ENCODE peak calls at places on chromosomes 16 and 17, in six cellular contexts. H is fibroblast of mammary gland, X is fibroblast of pulmonary artery, Z is dorsolateral prefrontal cortex, O is RWPE1, A is HFFc6. E is an unnamed sample.

GRCh38 chr17:17868637-17869522 is 32.1 kb upstream of the SREBF1 start:
- DNase-seq in H (peak; percentile 40), X (peak; percentile 87), Z (no peak), O (no peak), A (no peak), E (peak; percentile 64)

GRCh38 chr17:80957461-80957941 is 34.1 kb upstream of the CHMP6 start:
- DNase-seq in H (no peak), X (no peak), Z (peak; percentile 19), O (no peak), A (no peak), E (no peak)

GRCh38 chr17:46191332-46192210 is 1.7 kb downstream of the KANSL1 start:
- DNase-seq in H (no peak), X (peak; percentile 41), Z (no peak), O (peak; percentile 73), A (peak; percentile 11), E (peak; percentile 59)

GRCh38 chr17:64783556-64784352 is 121.6 kb upstream of the SMURF2 start:
- DNase-seq in H (no peak), X (no peak), Z (no peak), O (no peak), A (no peak), E (no peak)

GRCh38 chr17:9645858-9646555 is 690 bp downstream of the USP43 start:
- DNase-seq in H (peak; percentile 6), X (no peak), Z (no peak), O (peak; percentile 50), A (no peak), E (no peak)

GRCh38 chr17:18968945-18969887 is 17.3 kb downstream of the SLC5A10 start:
- DNase-seq in H (peak; percentile 34), X (no peak), Z (no peak), O (peak; percentile 73), A (no peak), E (no peak)

GRCh38 chr17:77638229-77638628 is 320.3 kb upstream of the TNRC6C start:
- DNase-seq in H (no peak), X (no peak), Z (no peak), O (no peak), A (no peak), E (no peak)

GRCh38 chr16:10242916-10243315 is 60.7 kb upstream of the GRIN2A start:
- DNase-seq in H (no peak), X (no peak), Z (no peak), O (no peak), A (no peak), E (no peak)

GRCh38 chr16:72537684-72538083 is 365.7 kb upstream of the PMFBP1 start:
- DNase-seq in H (peak; percentile 50), X (peak; percentile 55), Z (no peak), O (peak; percentile 28), A (peak; percentile 40), E (peak; percentile 17)

GRCh38 chr16:69479806-69480205 is 55.4 kb downstream of the CYB5B start:
- DNase-seq in H (no peak), X (no peak), Z (no peak), O (no peak), A (no peak), E (no peak)

GRCh38 chr17:29840884-29841283 is 89.1 kb downstream of the SSH2 start:
- DNase-seq in H (peak; percentile 51), X (peak; percentile 31), Z (no peak), O (no peak), A (peak; percentile 50), E (no peak)

GRCh38 chr17:49557204-49558024 is 18.3 kb upstream of the NXPH3 start:
- DNase-seq in H (peak; percentile 57), X (peak; percentile 71), Z (no peak), O (no peak), A (peak; percentile 20), E (peak; percentile 81)

GRCh38 chr16:55605756-55606155 is 39.3 kb downstream of the CAPNS2 start:
- DNase-seq in H (no peak), X (no peak), Z (no peak), O (no peak), A (no peak), E (peak; percentile 29)

GRCh38 chr17:74369221-74369620 is 1.9 kb downstream of the GPR142 start:
- DNase-seq in H (no peak), X (no peak), Z (no peak), O (no peak), A (no peak), E (peak; percentile 77)

GRCh38 chr17:8921147-8921546 is 44.4 kb downstream of the PIK3R5 start:
- DNase-seq in H (no peak), X (no peak), Z (no peak), O (no peak), A (no peak), E (no peak)

GRCh38 chr16:74309789-74310781 is 13.5 kb downstream of the PSMD7 start:
- DNase-seq in H (peak; percentile 69), X (peak; percentile 69), Z (no peak), O (peak; percentile 65), A (peak; percentile 50), E (peak; percentile 73)

GRCh38 chr17:61088556-61088955 is 311.1 kb upstream of the TBX2 start:
- DNase-seq in H (no peak), X (no peak), Z (no peak), O (no peak), A (no peak), E (no peak)

GRCh38 chr17:7294614-7295153 is at the start of gene YBX2:
- DNase-seq in H (no peak), X (no peak), Z (no peak), O (peak; percentile 93), A (no peak), E (peak; percentile 84)

GRCh38 chr17:74920679-74921044 is 2.4 kb downstream of the USH1G start:
- DNase-seq in H (no peak), X (no peak), Z (no peak), O (peak; percentile 52), A (no peak), E (no peak)

GRCh38 chr16:3611145-3611977 is at the start of gene SLX4:
- DNase-seq in H (peak; percentile 84), X (peak; percentile 91), Z (peak; percentile 76), O (peak; percentile 99), A (peak; percentile 78), E (peak; percentile 96)
- TF ChIP-seq CTCF in H (no peak), X (no peak), Z (peak; percentile 47), O (no peak), A (no peak), E (no peak)

GRCh38 chr17:82897514-82898249 is 57.9 kb upstream of the ZNF750 start:
- DNase-seq in H (no peak), X (no peak), Z (no peak), O (no peak), A (no peak), E (no peak)
- TF ChIP-seq CTCF in H (no peak), X (no peak), Z (no peak), O (no peak), A (peak; percentile 32), E (no peak)

DNA sequence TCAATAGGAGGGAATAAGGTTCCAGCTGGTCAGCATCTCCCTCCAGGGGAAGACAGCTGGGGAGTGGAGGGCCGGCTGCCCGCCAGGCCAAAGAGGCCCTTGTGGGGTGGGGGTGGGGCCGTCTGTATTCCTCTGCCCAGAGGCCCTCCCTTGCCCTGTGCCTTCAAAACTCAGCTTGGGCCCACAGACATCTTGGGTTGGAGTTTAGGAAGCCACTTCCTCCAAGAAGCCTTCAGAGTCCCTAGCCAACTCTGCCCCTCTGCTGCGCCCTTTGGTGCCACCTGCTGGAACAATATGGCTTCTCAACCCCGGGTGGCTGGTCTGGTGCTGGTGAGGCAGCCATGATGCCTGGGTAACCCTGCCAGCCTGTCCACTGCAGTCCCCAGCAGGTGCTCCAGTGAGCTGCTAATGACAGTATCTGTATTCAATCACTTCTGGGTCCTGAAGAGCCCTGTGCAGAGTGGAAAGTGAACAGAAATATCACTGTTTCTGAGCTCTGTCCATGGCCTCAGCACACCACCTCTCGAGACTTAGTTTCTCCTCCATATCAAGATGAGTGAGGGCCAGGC is 16.7 kb downstream of the HSD11B2 start:
- DNase-seq in H (peak; percentile 53), X (peak; percentile 75), Z (no peak), O (peak; percentile 32), A (no peak), E (peak; percentile 72)
- TF ChIP-seq CTCF in H (peak; percentile 66), X (peak; percentile 54), Z (peak; percentile 29), O (peak; percentile 49), A (peak; percentile 75), E (peak; percentile 74)

DNA sequence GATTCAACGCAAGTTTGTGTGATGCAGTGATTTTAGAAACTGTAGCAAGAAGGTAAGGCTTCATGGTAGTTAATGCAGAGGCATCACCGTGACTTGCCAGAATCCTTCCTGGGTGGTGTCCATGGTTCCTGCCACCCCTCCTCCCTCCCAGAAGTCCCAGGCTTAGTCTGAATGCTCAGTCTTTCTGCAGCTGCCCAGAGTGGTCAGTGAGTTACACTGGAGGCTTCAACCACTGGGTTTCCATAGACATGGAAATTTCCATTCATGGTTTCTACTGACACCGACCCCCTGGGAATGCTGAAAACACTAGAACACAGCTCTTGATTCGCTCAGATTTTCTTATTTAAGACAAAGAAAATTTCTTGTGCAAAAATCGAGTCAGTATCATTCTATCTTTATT is 159.4 kb upstream of the HSBP1 start:
- DNase-seq in H (no peak), X (no peak), Z (no peak), O (no peak), A (no peak), E (no peak)
- TF ChIP-seq CTCF in H (no peak), X (no peak), Z (no peak), O (no peak), A (no peak), E (no peak)

DNA sequence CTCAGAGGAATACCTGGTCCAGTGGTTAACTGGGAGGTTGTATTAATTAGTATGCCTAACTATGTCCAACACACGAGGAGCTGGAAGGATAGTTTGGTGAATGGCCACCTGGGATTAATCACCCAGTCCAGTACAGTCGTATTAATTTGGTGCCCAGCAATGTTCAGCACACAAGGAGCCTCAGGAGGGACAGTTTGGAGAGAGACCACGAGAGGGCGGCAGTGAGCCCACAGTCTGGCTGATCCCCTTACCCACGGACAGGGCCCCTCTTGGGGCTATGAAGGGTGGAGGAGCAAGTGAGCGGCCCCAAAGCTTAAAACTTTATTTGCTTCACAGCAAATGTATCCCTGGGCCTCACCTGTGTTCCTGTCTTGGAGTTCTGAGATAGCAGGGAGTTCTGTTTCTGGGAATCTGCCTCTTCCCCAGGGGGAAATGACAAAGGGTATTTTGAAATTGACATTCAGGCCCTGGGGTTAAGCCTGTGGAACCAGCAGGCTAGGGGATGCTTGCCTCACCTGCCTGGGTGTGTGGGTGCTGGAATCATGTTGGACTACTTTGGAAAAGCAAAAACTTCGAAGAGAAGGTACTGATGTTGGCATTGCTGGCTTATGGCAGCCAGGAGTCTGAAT is 227.4 kb upstream of the ASIC2 start:
- DNase-seq in H (peak; percentile 26), X (peak; percentile 41), Z (peak; percentile 40), O (peak; percentile 55), A (no peak), E (peak; percentile 60)
- TF ChIP-seq CTCF in H (peak; percentile 61), X (peak; percentile 79), Z (peak; percentile 73), O (peak; percentile 65), A (peak; percentile 62), E (peak; percentile 75)

DNA sequence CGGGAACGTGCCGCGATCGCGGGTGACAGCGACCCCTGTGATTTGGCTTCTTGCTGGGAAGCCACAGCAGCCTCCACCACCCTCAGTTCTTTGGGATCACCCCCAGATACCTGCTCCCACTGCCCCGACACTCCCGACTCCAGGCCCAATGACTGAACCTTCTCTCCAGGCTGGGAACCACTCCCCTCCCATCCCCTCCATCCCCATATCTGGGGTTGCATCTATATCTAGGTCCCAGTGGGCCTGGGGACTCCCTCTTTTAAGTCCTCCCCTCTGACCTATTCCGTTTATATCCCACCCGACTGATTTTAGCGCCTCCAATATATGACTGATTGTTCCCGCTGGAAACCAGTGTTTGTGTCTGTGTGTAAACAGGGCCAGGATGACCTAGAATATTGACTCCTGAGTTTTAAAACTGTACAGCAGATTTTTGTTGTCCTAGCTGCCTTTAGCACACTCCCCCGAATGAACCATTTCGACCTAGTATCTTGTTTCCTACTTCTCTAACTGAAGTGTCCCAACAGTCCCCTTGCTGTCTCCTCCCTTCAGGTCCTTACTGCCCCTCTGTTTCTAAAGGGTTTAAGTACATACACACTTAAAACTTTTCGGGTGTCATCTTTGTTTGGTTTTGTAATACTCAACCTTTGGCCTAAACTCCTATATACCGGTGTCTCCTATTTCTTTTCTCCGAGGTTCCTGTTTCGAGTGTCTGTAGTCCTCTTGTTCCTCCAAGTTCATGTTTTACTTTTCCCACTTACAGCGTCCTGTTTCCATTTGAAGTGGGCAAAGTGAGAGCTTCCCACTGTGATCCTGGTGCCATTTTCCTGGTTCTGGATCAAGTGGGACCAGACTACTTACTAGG is 831 bp downstream of the PSMD3 start:
- DNase-seq in H (no peak), X (no peak), Z (no peak), O (peak; percentile 16), A (no peak), E (no peak)
- TF ChIP-seq CTCF in H (no peak), X (no peak), Z (no peak), O (no peak), A (no peak), E (no peak)